ENCODE peak calls at places on chromosomes 6 and 20, in five cellular contexts. Q is M059J, P is amygdala, N is neuronal stem cell, S is endothelial cell. U is an unnamed sample.

GRCh38 chr6:36753671-36754485 is 56.3 kb downstream of the RAB44 start:
- DNase-seq in P (no peak), Q (peak; percentile 92), S (no peak), N (no peak), U (peak; percentile 75)

GRCh38 chr6:30076333-30076732 is 764 bp upstream of the RNF39 start:
- DNase-seq in Q (peak; percentile 49), N (no peak), P (no peak), S (no peak), U (no peak)

GRCh38 chr6:118467181-118467580 is 80.9 kb upstream of the PLN start:
- DNase-seq in S (no peak), Q (no peak), N (no peak), P (no peak), U (no peak)

GRCh38 chr20:11159728-11160127 is 485.9 kb upstream of the JAG1 start:
- DNase-seq in P (peak; percentile 43), S (no peak), N (no peak), Q (peak; percentile 56), U (no peak)

GRCh38 chr6:33288942-33289783 is at the start of the genes PFDN6 and WDR46:
- DNase-seq in P (peak; percentile 86), N (peak; percentile 78), Q (peak; percentile 96), S (peak; percentile 63), U (peak; percentile 92)

GRCh38 chr20:63162206-63162770 is 53.6 kb downstream of the YTHDF1 start:
- DNase-seq in Q (no peak), N (no peak), S (no peak), P (no peak), U (no peak)

GRCh38 chr6:150068786-150069648 is at the start of gene ULBP3:
- DNase-seq in S (peak; percentile 92), P (peak; percentile 73), N (peak; percentile 86), Q (peak; percentile 94), U (peak; percentile 98)

GRCh38 chr6:149431905-149432775 is 32.1 kb downstream of the SUMO4 start:
- DNase-seq in S (peak; percentile 97), Q (peak; percentile 84), P (peak; percentile 88), N (peak; percentile 93), U (peak; percentile 86)

GRCh38 chr6:148811472-148811871 is 64.6 kb downstream of the UST start:
- DNase-seq in N (no peak), Q (no peak), S (no peak), P (no peak), U (no peak)

GRCh38 chr6:83193747-83194582 is 808 bp downstream of the RWDD2A start:
- DNase-seq in N (peak; percentile 67), P (peak; percentile 56), S (peak; percentile 62), Q (peak; percentile 51), U (peak; percentile 55)

GRCh38 chr20:58753929-58754551 is 61.4 kb downstream of the NPEPL1 start:
- DNase-seq in N (no peak), S (no peak), Q (no peak), P (no peak), U (no peak)

GRCh38 chr6:79719248-79719975 is 88.3 kb downstream of the SH3BGRL2 start:
- DNase-seq in Q (peak; percentile 48), N (no peak), S (no peak), P (no peak), U (peak; percentile 34)

GRCh38 chr6:144305567-144305966 is 20.4 kb downstream of the UTRN start:
- DNase-seq in P (no peak), Q (no peak), S (no peak), N (no peak), U (no peak)

GRCh38 chr6:85400331-85400730 is 49.6 kb upstream of the NT5E start:
- DNase-seq in Q (no peak), S (no peak), N (no peak), P (no peak), U (no peak)

GRCh38 chr20:23349338-23350006 is 1.1 kb upstream of the NXT1 start:
- DNase-seq in N (no peak), S (no peak), Q (no peak), P (no peak), U (no peak)

GRCh38 chr6:75130784-75131183 is 75.1 kb downstream of the COL12A1 start:
- DNase-seq in N (no peak), Q (peak; percentile 86), S (no peak), P (no peak), U (peak; percentile 76)

GRCh38 chr6:147246853-147247635 is 42.8 kb downstream of the STXBP5 start:
- DNase-seq in Q (no peak), N (no peak), P (no peak), S (no peak), U (no peak)

GRCh38 chr6:126821706-126822105 is 296.8 kb upstream of the RSPO3 start:
- DNase-seq in P (no peak), Q (no peak), N (no peak), S (no peak), U (no peak)

GRCh38 chr6:41470341-41471063 is 75.7 kb upstream of the FOXP4 start:
- DNase-seq in P (no peak), Q (peak; percentile 89), S (no peak), N (no peak), U (peak; percentile 63)

GRCh38 chr6:63440057-63440456 is 120.3 kb upstream of the LGSN start:
- DNase-seq in P (no peak), Q (no peak), N (no peak), S (peak; percentile 8), U (no peak)

GRCh38 chr20:17896771-17897369 is 71.7 kb downstream of the SNX5 start:
- DNase-seq in N (no peak), Q (no peak), P (no peak), S (no peak), U (no peak)

GRCh38 chr6:163438940-163439335 is 24.4 kb downstream of the QKI start:
- DNase-seq in S (no peak), P (no peak), Q (peak; percentile 61), N (no peak), U (no peak)

GRCh38 chr20:20564279-20564678 is 148.2 kb downstream of the RALGAPA2 start:
- DNase-seq in Q (no peak), N (no peak), S (no peak), P (no peak), U (no peak)

GRCh38 chr20:48012401-48012974 is 227.2 kb upstream of the SULF2 start:
- DNase-seq in Q (peak; percentile 99), N (no peak), S (no peak), P (no peak), U (peak; percentile 79)

GRCh38 chr20:29497261-29497671 is 1760.2 kb upstream of the DEFB115 start:
- DNase-seq in S (no peak), Q (no peak), N (no peak), P (no peak), U (no peak)

U was measured in EL.